ENCODE peak calls at places on chromosomes 12 and 14, in ten cellular contexts. J is upper lobe of left lung, S is body of pancreas, L is gastrocnemius medialis, P is A549, E is HCT116, X is GM12878, M is HepG2, F is heart left ventricle, B is right lobe of liver. V is an unnamed sample.

GRCh38 chr12:98660521-98660920 is 15.4 kb downstream of the APAF1 start:
- ATAC-seq in P (no peak), B (no peak), M (no peak), F (no peak), L (no peak), E (no peak), J (no peak), S (no peak), X (no peak), V (no peak)

GRCh38 chr12:69039881-69040280 is 106.9 kb upstream of the CPM start:
- ATAC-seq in P (no peak), M (no peak), E (no peak), L (no peak), B (peak), F (no peak), J (peak), S (no peak), X (no peak), V (peak)

GRCh38 chr12:122194804-122195203 is 8.7 kb upstream of the B3GNT4 start:
- ATAC-seq in E (no peak), P (no peak), B (no peak), X (no peak), M (no peak), L (no peak), F (no peak), J (no peak), S (no peak), V (no peak)

GRCh38 chr14:65348137-65348536 is 64.4 kb upstream of the FUT8 start:
- ATAC-seq in L (no peak), E (no peak), B (no peak), S (no peak), J (peak), M (no peak), P (no peak), F (no peak), X (peak), V (peak)

GRCh38 chr14:22481546-22481945 is 107.5 kb downstream of the DAD1 start:
- ATAC-seq in M (no peak), B (no peak), L (no peak), X (no peak), F (peak), E (no peak), J (no peak), P (no peak), S (no peak), V (no peak)

GRCh38 chr14:47675489-47676300 is at the start of gene MDGA2:
- ATAC-seq in J (no peak), B (no peak), X (no peak), F (no peak), S (no peak), P (peak), M (peak), E (no peak), L (no peak), V (no peak)

GRCh38 chr14:89254201-89254919 is 162.7 kb downstream of the FOXN3 start:
- ATAC-seq in P (no peak), S (no peak), F (no peak), J (no peak), E (no peak), M (peak), B (no peak), X (no peak), L (no peak), V (no peak)

GRCh38 chr14:44959538-44959937 is 2.2 kb downstream of the KLHL28 start:
- ATAC-seq in B (no peak), X (no peak), F (no peak), J (no peak), S (no peak), L (no peak), E (no peak), M (no peak), P (no peak), V (no peak)

GRCh38 chr12:30945443-30946164 is 19.1 kb downstream of the TSPAN11 start:
- ATAC-seq in X (no peak), L (no peak), J (peak), F (peak), E (no peak), B (no peak), S (no peak), P (no peak), M (no peak), V (no peak)

GRCh38 chr12:132488127-132489077 is 1.5 kb upstream of the FBRSL1 start:
- ATAC-seq in J (peak), S (no peak), L (no peak), P (peak), F (peak), B (peak), M (peak), X (peak), E (no peak), V (peak)

GRCh38 chr12:114841557-114842251 is 157.7 kb upstream of the TBX3 start:
- ATAC-seq in X (no peak), J (no peak), M (peak), F (no peak), B (no peak), L (no peak), S (no peak), E (peak), P (no peak), V (no peak)

GRCh38 chr12:109270494-109270893 is 38.6 kb downstream of the FOXN4 start:
- ATAC-seq in J (no peak), B (no peak), S (no peak), P (no peak), F (no peak), E (no peak), X (no peak), L (no peak), M (no peak), V (no peak)

GRCh38 chr14:105120056-105120455 is 48.5 kb downstream of the JAG2 start:
- ATAC-seq in E (no peak), L (no peak), M (no peak), S (no peak), X (no peak), F (no peak), B (no peak), J (no peak), P (no peak), V (no peak)

GRCh38 chr14:38207830-38208815 is at the start of gene SSTR1:
- ATAC-seq in M (peak), S (peak), F (peak), B (peak), J (no peak), X (no peak), E (no peak), L (no peak), P (no peak), V (no peak)

GRCh38 chr12:55671746-55672145 is 35.1 kb downstream of the OR10P1 start:
- ATAC-seq in M (no peak), S (no peak), X (no peak), L (no peak), J (no peak), F (no peak), E (no peak), P (no peak), B (no peak), V (no peak)

GRCh38 chr12:2364566-2365165 is 311.9 kb downstream of the CACNA1C start:
- ATAC-seq in E (no peak), F (no peak), P (no peak), L (no peak), X (no peak), B (no peak), J (no peak), S (no peak), M (no peak), V (no peak)

GRCh38 chr12:124875803-124876132 is 12.1 kb upstream of the SCARB1 start:
- ATAC-seq in L (no peak), P (peak), E (no peak), S (no peak), F (no peak), M (no peak), J (no peak), B (peak), X (no peak), V (no peak)

GRCh38 chr12:96824074-96824837 is 82.8 kb upstream of the NEDD1 start:
- ATAC-seq in F (no peak), S (no peak), X (no peak), L (no peak), E (no peak), B (no peak), P (no peak), J (no peak), M (no peak), V (no peak)

GRCh38 chr12:44379827-44380226 is 496.3 kb downstream of the NELL2 start:
- ATAC-seq in S (no peak), P (no peak), X (no peak), B (no peak), E (no peak), M (no peak), F (no peak), J (no peak), L (peak), V (no peak)

GRCh38 chr14:100401031-100401692 is 78.0 kb downstream of the SLC25A47 start:
- ATAC-seq in J (no peak), X (no peak), M (no peak), L (no peak), F (no peak), P (no peak), S (no peak), E (no peak), B (no peak), V (no peak)

GRCh38 chr14:100187247-100187833 is 27.9 kb upstream of the DEGS2 start:
- ATAC-seq in J (peak), B (no peak), E (peak), F (no peak), M (peak), P (no peak), S (no peak), X (no peak), L (no peak), V (no peak)

GRCh38 chr14:65476290-65476941 is 63.9 kb downstream of the FUT8 start:
- ATAC-seq in L (no peak), F (no peak), E (no peak), B (no peak), M (no peak), J (no peak), P (no peak), X (peak), S (no peak), V (no peak)

GRCh38 chr12:130007771-130008170 is 103.9 kb upstream of the TMEM132D start:
- ATAC-seq in M (no peak), P (no peak), X (no peak), S (no peak), E (no peak), J (no peak), F (no peak), L (no peak), B (no peak), V (no peak)

GRCh38 chr14:32509632-32510187 is 180.6 kb downstream of the AKAP6 start:
- ATAC-seq in L (peak), B (peak), E (no peak), X (no peak), F (peak), P (peak), J (peak), S (peak), M (peak), V (peak)

GRCh38 chr12:121158085-121158484 is 25.4 kb downstream of the P2RX7 start:
- ATAC-seq in J (no peak), X (no peak), E (no peak), B (no peak), P (no peak), S (no peak), L (no peak), M (no peak), F (no peak), V (no peak)

GRCh38 chr14:49464885-49465284 is 121.3 kb downstream of the RPS29 start:
- ATAC-seq in F (no peak), X (no peak), L (no peak), J (no peak), E (peak), S (no peak), M (peak), P (peak), B (peak), V (no peak)

GRCh38 chr12:24728366-24728765 is 220.5 kb downstream of the BCAT1 start:
- ATAC-seq in B (peak), F (no peak), P (no peak), S (no peak), L (no peak), M (no peak), J (no peak), E (no peak), X (peak), V (no peak)

GRCh38 chr14:61491876-61492440 is 170.6 kb downstream of the PRKCH start:
- ATAC-seq in M (no peak), S (no peak), E (no peak), P (no peak), B (peak), L (peak), X (no peak), F (peak), J (no peak), V (peak)

GRCh38 chr14:72305555-72305954 is 373.3 kb downstream of the RGS6 start:
- ATAC-seq in E (no peak), P (no peak), X (peak), L (no peak), F (no peak), M (no peak), S (no peak), B (no peak), J (no peak), V (no peak)

GRCh38 chr14:106622200-106622745 is 1095.9 kb downstream of the TMEM121 start:
- ATAC-seq in J (no peak), L (no peak), M (no peak), B (no peak), S (no peak), F (no peak), E (no peak), X (no peak), P (no peak), V (no peak)

GRCh38 chr12:42565001-42565400 is 24.5 kb downstream of the PRICKLE1 start:
- ATAC-seq in P (no peak), F (no peak), E (no peak), X (no peak), M (no peak), L (no peak), B (no peak), S (no peak), J (no peak), V (peak)

GRCh38 chr12:68761901-68762630 is 16.1 kb downstream of the SLC35E3 start:
- ATAC-seq in F (no peak), E (no peak), M (no peak), J (no peak), S (no peak), X (no peak), P (no peak), L (no peak), B (peak), V (peak)

GRCh38 chr14:35897616-35898111 is 71.5 kb downstream of the BRMS1L start:
- ATAC-seq in B (no peak), M (peak), X (no peak), E (peak), P (no peak), S (no peak), J (no peak), F (peak), L (no peak), V (no peak)

GRCh38 chr12:51369581-51369980 is 21.6 kb downstream of the GALNT6 start:
- ATAC-seq in X (no peak), E (no peak), L (no peak), M (no peak), P (no peak), J (no peak), S (no peak), B (no peak), F (no peak), V (no peak)

GRCh38 chr12:110766311-110767154 is 23.8 kb upstream of the PPP1CC start:
- ATAC-seq in E (no peak), S (no peak), L (peak), M (no peak), F (no peak), B (no peak), X (no peak), J (no peak), P (no peak), V (no peak)

GRCh38 chr12:57609781-57610552 is 1.3 kb upstream of the ARHGEF25 start:
- ATAC-seq in E (no peak), J (no peak), B (no peak), M (no peak), S (no peak), L (no peak), X (no peak), F (peak), P (no peak), V (no peak)

GRCh38 chr12:27511031-27511722 is 12.8 kb upstream of the PPFIBP1 start:
- ATAC-seq in E (no peak), B (peak), M (no peak), P (no peak), S (peak), J (no peak), X (no peak), F (peak), L (peak), V (peak)

DNA sequence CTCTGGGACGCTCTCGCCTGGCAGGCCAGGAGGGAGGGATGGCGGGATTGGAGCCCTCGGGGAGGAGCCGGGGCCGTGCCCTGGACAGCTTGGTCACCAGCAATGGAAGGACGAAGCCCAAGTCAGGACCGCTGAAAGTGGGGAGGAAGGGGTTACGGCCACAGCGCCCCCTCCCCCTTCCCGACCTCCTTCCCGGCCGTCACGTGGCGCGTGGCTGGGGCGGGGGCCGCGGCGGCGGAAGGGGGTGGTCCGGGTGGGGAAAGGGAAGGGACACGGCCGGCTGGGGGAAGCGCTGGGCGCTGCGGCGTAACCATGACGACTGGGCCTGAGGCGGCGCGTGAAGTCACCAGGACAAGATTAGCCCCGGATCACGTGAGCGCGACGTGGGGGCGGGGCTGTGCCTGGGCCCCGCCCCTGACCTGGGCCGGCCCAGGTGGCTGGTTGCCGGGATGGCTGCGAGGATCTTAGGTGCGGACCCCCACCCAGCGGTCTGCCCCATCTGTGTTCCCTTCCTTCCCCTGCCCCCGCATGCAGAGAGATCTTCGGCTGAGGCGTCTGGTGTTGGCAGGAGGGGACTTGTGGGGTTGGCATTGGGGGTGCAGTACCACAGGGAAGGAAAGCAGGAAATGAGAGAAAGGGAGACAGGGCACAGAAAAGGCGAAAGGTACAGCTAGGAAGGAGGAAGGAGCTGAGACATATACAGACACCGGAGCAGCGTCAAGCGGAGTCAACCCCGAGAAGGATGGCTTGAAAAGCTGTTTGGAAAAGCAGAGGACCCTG is 6.2 kb downstream of the MAP3K12 start:
- ATAC-seq in B (peak), P (peak), X (peak), L (peak), S (peak), J (peak), E (peak), F (peak), M (peak), V (peak)
- TF ChIP-seq POLR2A in B (peak), P (peak), X (peak), L (peak), S (peak), J (no peak), E (no peak), F (no peak), M (peak), V (no peak)

GRCh38 chr12:4025420-4026358 is 152.5 kb upstream of the PARP11 start:
- ATAC-seq in M (peak), J (no peak), F (no peak), S (peak), E (no peak), P (no peak), L (no peak), B (peak), X (no peak), V (no peak)
- H3K4me3 ChIP-seq in M (no peak), J (no peak), F (no peak), S (no peak), E (no peak), P (no peak), L (no peak), B (no peak), X (no peak), V (no peak)

GRCh38 chr14:58131386-58131785 is 20.6 kb downstream of the ARMH4 start:
- ATAC-seq in S (no peak), B (peak), F (peak), J (no peak), X (no peak), E (peak), P (peak), M (peak), L (no peak), V (no peak)

GRCh38 chr14:58133739-58134138 is 18.3 kb downstream of the ARMH4 start:
- ATAC-seq in J (no peak), X (no peak), L (no peak), P (peak), F (no peak), M (no peak), S (no peak), E (peak), B (no peak), V (no peak)

GRCh38 chr14:58130121-58130782 is 21.8 kb downstream of the ARMH4 start:
- ATAC-seq in E (no peak), J (no peak), L (no peak), X (no peak), P (no peak), F (no peak), B (no peak), S (no peak), M (no peak), V (no peak)

GRCh38 chr14:58128416-58128815 is 23.6 kb downstream of the ARMH4 start:
- ATAC-seq in S (no peak), E (no peak), M (no peak), F (no peak), J (no peak), P (no peak), L (no peak), X (no peak), B (no peak), V (no peak)

DNA sequence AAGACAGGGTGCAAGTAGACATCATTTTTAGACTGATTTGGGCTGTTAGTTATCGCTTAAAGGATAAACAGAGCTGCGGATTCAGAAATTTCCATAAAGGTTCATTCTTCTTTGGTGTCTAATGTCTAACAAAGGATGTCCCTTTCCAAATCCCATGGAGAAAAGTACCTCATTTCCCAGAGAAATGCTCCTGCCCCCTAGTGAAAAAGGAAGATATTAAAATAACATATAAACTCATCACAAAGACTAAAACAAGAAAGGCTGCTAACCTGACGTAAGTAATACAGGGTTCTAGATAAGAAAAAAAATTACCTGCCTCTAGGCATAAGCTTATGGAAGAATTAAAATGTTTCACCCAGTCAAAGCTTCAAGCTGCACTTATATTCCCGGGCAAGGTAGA is 22.8 kb downstream of the ARMH4 start:
- ATAC-seq in M (no peak), P (no peak), J (no peak), E (no peak), F (no peak), B (no peak), L (no peak), S (no peak), X (no peak), V (no peak)
- TF ChIP-seq CTCF in M (no peak), P (peak), J (no peak), E (peak), F (no peak), B (peak), L (no peak), S (no peak), X (no peak), V (no peak)

DNA sequence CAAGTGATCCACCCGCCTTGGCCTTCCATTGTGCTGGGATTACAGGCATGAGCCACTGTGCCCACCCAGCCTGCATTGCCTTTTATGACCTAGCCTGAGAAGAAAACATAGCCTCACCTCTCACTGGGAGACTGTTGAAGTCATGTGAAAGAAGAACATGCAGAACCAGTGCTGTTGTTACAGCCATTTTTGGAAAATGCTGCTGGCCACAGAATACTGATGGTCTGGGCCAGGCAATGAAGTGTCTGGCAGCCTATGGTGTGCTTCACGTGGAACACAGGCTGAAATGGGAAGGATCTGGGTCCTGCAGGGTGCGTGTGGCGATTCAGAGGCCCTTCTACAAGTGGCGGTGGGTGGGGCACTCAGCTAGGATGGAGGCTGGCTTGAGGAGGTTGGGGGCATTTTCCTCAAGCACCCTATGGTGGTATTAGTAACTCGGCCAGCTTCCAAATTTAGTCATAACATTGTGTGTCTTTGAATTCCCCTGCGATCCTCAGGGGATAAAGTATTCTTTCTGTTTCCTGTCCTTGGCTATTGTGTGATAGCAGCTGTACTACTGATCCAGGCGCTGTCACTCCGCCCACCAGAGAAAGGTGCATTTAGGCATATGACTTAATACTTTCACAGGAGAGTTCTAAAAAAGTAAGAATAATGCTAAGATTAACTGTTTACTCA is 9.1 kb upstream of the RAD52 start:
- ATAC-seq in J (no peak), E (no peak), B (no peak), X (peak), M (no peak), P (no peak), S (no peak), F (peak), L (peak), V (peak)
- TF ChIP-seq POLR2A in J (no peak), E (no peak), B (no peak), X (no peak), M (no peak), P (no peak), S (no peak), F (no peak), L (no peak), V (no peak)